ENCODE peak calls at places on chromosomes 1 and 21, in five cellular contexts. M, I, R, G and V are unnamed samples.

GRCh38 chr1:236124965-236125364 is 17.4 kb upstream of the GPR137B start:
- DNase-seq in M (peak; percentile 30), R (no peak), G (no peak), I (no peak), V (no peak)

GRCh38 chr1:110525250-110525597 is 6.2 kb upstream of the KCNA10 start:
- DNase-seq in M (no peak), R (no peak), I (no peak), G (no peak), V (no peak)

GRCh38 chr1:69567847-69568434 is at the start of gene LRRC7:
- DNase-seq in G (peak; percentile 34), R (peak; percentile 70), I (no peak), M (peak; percentile 61), V (peak; percentile 38)

GRCh38 chr1:230105245-230105753 is 38.3 kb downstream of the GALNT2 start:
- DNase-seq in I (no peak), R (no peak), G (no peak), M (no peak), V (no peak)

GRCh38 chr21:39660596-39660995 is 47.9 kb downstream of the B3GALT5 start:
- DNase-seq in I (peak; percentile 76), M (no peak), G (peak; percentile 43), R (peak; percentile 25), V (no peak)

GRCh38 chr1:27133990-27134389 is 20.9 kb downstream of the SLC9A1 start:
- DNase-seq in M (no peak), G (no peak), R (no peak), I (no peak), V (no peak)

GRCh38 chr1:58650141-58650540 is 49.7 kb downstream of the MYSM1 start:
- DNase-seq in M (no peak), R (no peak), G (no peak), I (peak; percentile 5), V (no peak)

GRCh38 chr1:80023366-80023765 is 1016.8 kb upstream of the ADGRL4 start:
- DNase-seq in I (no peak), G (no peak), R (no peak), M (no peak), V (no peak)

GRCh38 chr1:107009286-107009685 is 47.2 kb upstream of the PRMT6 start:
- DNase-seq in M (no peak), I (no peak), R (no peak), G (no peak), V (no peak)

GRCh38 chr21:41726970-41727783 is 39.7 kb downstream of the RIPK4 start:
- DNase-seq in I (peak; percentile 12), R (no peak), G (no peak), M (no peak), V (peak; percentile 52)

GRCh38 chr21:41727784-41728763 is 38.8 kb downstream of the RIPK4 start:
- DNase-seq in I (no peak), M (no peak), G (no peak), R (no peak), V (no peak)

GRCh38 chr21:41726058-41726558 is 40.7 kb downstream of the RIPK4 start:
- DNase-seq in M (peak; percentile 59), R (peak; percentile 44), I (no peak), G (no peak), V (no peak)

GRCh38 chr21:41726630-41726969 is 40.3 kb downstream of the RIPK4 start:
- DNase-seq in G (no peak), M (no peak), R (no peak), I (no peak), V (no peak)

DNA sequence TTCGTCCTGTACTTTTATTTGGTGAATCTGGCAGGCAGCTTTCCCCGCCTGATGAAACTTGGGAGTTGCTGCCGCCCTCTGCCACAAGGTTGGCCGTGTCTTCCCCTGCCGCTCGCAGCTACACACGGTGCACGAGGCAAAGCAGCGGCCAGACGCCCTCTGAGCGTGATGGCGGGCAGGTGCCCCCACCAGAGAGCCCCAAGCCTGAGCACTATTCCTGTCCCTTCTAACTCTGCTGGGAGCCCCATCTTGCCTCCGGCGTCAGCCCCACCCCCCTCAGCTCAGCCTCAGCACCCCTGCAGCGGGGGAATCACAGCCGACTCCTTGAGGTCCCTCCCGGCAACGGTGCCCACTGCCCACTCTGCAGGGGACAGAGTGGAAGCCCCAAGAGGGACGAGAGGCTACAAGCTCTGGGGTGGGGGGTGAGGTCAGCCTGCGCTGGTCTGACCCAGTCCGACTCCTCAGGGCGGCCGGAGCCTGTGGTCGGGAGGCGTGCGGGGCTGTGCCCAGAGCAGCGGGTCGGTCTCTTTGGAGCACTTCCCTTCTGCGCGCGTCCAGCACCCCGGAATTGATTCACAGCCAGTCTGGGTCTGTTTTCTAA is 41.3 kb downstream of the RIPK4 start:
- DNase-seq in G (no peak), I (no peak), M (peak; percentile 58), R (peak; percentile 42), V (no peak)
- TF ChIP-seq EZH2 in G (peak; percentile 64), I (no peak), M (peak; percentile 53), R (peak; percentile 57), V (no peak)

GRCh38 chr1:3078421-3078820 is 9.4 kb downstream of the PRDM16 start:
- DNase-seq in M (no peak), I (no peak), R (no peak), G (no peak), V (no peak)
- H3K27me3 ChIP-seq in M (peaks cover 23% of the 10 kb centered on the region), I (no peaks in the 10 kb centered on the region), R (peaks cover 29% of the 10 kb centered on the region), G (peaks cover 13% of the 10 kb centered on the region), V (peaks cover 48% of the 10 kb centered on the region)

DNA sequence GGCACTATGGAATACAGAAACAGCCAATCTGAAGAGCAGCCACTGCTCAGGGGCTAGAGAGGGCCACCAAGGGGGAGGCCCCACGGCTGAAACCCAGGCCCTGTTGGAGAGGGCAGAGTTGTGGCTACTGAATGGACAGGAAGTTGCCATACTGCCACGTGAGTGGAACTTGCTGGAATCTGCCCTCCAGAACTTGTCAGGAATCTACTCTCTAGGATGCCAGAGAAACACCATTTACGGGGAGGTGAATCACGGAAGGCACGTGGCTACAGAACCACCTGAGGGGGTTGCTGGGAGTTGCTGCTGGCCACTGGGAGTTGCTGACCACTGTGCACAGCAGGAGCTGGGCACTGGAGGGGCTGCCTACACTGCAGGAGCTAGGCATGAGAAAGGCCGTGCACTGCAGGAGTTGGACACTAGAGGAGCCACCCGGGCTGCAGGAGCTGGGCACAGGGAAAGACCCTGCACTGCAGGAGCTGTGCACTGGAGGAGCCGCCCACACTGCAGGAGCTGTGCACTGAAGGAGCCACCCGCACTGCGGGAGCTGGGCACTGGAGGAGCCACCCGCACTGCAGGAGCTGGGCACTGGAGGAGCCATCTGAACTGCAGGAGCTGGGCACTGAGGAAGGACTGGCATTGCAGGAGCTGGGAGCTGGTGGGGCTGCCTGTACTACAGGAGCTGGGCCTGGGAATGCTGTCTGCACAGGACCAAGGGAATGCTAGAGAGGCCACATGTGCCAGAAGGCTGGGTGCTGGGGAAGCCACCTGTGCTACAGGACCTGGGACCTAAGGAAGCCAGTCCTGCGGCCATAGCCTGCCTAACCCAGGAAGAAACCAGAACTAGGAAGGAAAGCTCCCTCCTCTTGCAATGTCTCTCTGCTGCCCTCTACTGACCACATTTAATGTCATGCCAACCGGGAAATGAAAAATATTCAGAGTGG is 343.4 kb downstream of the MATN1 start:
- DNase-seq in R (peak; percentile 87), I (peak; percentile 72), M (peak; percentile 92), G (peak; percentile 50), V (peak; percentile 87)
- TF ChIP-seq EZH2 in R (no peak), I (no peak), M (no peak), G (no peak), V (no peak)

GRCh38 chr1:165442653-165443052 is 2.3 kb downstream of the RXRG start:
- DNase-seq in G (no peak), I (no peak), R (no peak), M (no peak), V (no peak)
- H3K27me3 ChIP-seq in G (peaks cover 37% of the 10 kb centered on the region), I (peaks cover 16% of the 10 kb centered on the region), R (peaks cover 63% of the 10 kb centered on the region), M (peaks cover 83% of the 10 kb centered on the region), V (peaks cover 55% of the 10 kb centered on the region)

GRCh38 chr1:2320001-2320400 is 71.4 kb downstream of the MORN1 start:
- DNase-seq in M (no peak), R (no peak), I (no peak), G (no peak), V (no peak)

GRCh38 chr1:2320760-2321159 is 70.6 kb downstream of the MORN1 start:
- DNase-seq in G (no peak), R (no peak), M (no peak), I (no peak), V (no peak)

GRCh38 chr1:2317230-2318065 is 73.9 kb downstream of the MORN1 start:
- DNase-seq in M (no peak), G (no peak), I (no peak), R (no peak), V (no peak)

GRCh38 chr1:2318294-2319278 is 72.8 kb downstream of the MORN1 start:
- DNase-seq in G (no peak), I (no peak), M (no peak), R (no peak), V (no peak)

GRCh38 chr1:2319291-2319690 is 72.1 kb downstream of the MORN1 start:
- DNase-seq in M (no peak), I (no peak), G (no peak), R (no peak), V (no peak)
- TF ChIP-seq EZH2 in M (no peak), I (no peak), G (no peak), R (no peak), V (no peak)

DNA sequence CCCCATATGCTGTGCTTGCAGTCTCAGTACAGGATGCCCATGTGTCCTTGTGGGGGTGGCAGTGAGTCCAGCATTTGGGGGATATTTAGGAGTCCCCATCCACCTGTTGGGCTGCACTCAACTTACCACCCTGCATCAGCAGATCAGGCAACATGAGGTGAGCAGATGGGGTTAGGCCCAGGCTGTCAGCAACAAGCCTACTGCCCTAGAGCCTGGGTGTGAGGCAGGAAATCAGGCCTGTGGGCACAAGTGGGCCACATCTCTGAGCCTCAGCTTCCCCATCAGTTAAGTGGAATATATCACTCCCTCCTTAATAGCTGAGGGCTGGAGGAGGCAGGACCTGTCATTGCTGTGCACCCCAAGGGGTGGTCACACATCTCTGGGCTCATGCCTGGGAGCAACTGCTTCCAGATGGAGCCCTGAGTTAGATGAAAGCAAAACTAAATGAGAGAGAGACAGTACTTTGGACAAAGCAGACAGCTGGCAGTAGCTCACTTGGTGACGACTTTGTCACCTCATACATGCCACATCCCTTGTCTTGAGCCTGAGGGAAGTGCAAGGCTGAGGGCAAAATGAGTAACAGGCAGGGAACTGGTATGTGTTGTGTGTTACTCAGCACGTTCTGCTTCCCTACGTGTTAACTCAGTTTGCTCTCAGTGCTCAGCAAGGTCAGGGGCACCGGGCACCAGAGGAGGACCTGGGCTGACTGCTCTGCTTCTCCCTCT is 48.4 kb downstream of the TRIM11 start:
- DNase-seq in M (no peak), R (no peak), G (no peak), I (no peak), V (no peak)
- H3K27me3 ChIP-seq in M (no peaks in the 10 kb centered on the region), R (no peaks in the 10 kb centered on the region), G (no peaks in the 10 kb centered on the region), I (no peaks in the 10 kb centered on the region), V (no peaks in the 10 kb centered on the region)